ENCODE peak calls at places on chromosome 4, in ten cellular contexts. D is RWPE2, H is mucosa of descending colon, B is K562, S is uterus, Y is heart left ventricle, R is tibial artery, A is heart right ventricle, C is keratinocyte, G is MG63. Q is an unnamed sample.

GRCh38 chr4:115834441-115834840 is 721.0 kb upstream of the NDST4 start:
- DNase-seq in S (no peak), G (no peak), A (no peak), R (no peak), C (no peak), Y (no peak), D (no peak), H (no peak), B (no peak), Q (no peak)

GRCh38 chr4:126799971-126800722 is 832.6 kb upstream of the INTU start:
- DNase-seq in D (no peak), G (no peak), B (no peak), Y (no peak), H (no peak), C (no peak), S (no peak), R (no peak), A (no peak), Q (no peak)

GRCh38 chr4:137635108-137635507 is 102.8 kb upstream of the PCDH18 start:
- DNase-seq in A (no peak), D (no peak), G (no peak), H (no peak), B (no peak), C (no peak), S (no peak), Y (no peak), R (no peak), Q (no peak)

GRCh38 chr4:929970-930625 is 2.0 kb downstream of the GAK start:
- DNase-seq in S (no peak), A (no peak), H (no peak), Y (no peak), D (no peak), R (peak; percentile 34), B (no peak), G (no peak), C (no peak), Q (no peak)

GRCh38 chr4:19532120-19532848 is 719.4 kb upstream of the SLIT2 start:
- DNase-seq in S (no peak), H (no peak), A (no peak), B (no peak), D (no peak), R (no peak), G (no peak), C (no peak), Y (no peak), Q (no peak)

GRCh38 chr4:175457956-175458355 is 354.1 kb downstream of the GPM6A start:
- DNase-seq in B (no peak), H (no peak), S (no peak), G (no peak), C (no peak), Y (no peak), D (no peak), R (no peak), A (no peak), Q (no peak)

GRCh38 chr4:54794033-54794432 is 136.3 kb downstream of the KIT start:
- DNase-seq in Y (no peak), A (no peak), H (no peak), R (no peak), S (no peak), B (no peak), G (no peak), D (no peak), C (no peak), Q (no peak)

GRCh38 chr4:91111556-91111955 is 984.4 kb downstream of the CCSER1 start:
- DNase-seq in H (no peak), Y (no peak), G (no peak), C (no peak), A (no peak), B (no peak), R (no peak), S (no peak), D (no peak), Q (no peak)

GRCh38 chr4:109559625-109559982 is 442 bp upstream of the MCUB start:
- DNase-seq in C (no peak), B (no peak), Y (peak; percentile 26), G (peak; percentile 31), H (peak; percentile 63), D (no peak), S (peak; percentile 38), R (peak; percentile 68), A (peak; percentile 27), Q (peak; percentile 32)

GRCh38 chr4:47342796-47343195 is 120.7 kb downstream of the COMMD8 start:
- DNase-seq in R (no peak), H (no peak), Y (no peak), G (no peak), B (no peak), D (no peak), S (no peak), C (no peak), A (no peak), Q (no peak)

GRCh38 chr4:41866799-41867677 is 68.2 kb upstream of the TMEM33 start:
- DNase-seq in Y (no peak), D (no peak), B (no peak), H (no peak), A (no peak), C (no peak), G (no peak), S (no peak), R (no peak), Q (no peak)

DNA sequence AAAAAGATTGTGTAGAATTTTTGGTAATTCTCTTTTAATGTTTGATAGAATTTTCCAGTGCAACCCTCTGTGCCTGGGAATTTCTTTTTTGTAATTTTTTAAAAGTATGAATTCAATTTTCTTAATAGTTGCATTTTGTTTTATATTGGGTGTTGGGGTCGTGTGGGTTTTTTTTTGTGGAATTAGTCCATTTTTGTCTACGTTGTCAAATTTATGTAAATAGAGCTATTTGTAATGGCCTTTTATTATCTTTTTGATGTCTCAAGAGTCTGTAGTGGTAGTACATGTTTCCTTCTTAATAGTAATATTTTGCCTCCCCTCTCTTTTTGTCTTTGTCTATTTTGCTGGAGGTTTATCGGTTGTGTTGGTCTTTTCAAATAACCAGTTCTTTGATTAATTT is 64.4 kb downstream of the F11 start:
- DNase-seq in C (no peak), R (no peak), S (no peak), D (no peak), H (no peak), B (no peak), G (no peak), A (no peak), Y (no peak), Q (no peak)
- H3K9me3 ChIP-seq in C (no peaks in the 10 kb centered on the region), R (peaks cover 9% of the 10 kb centered on the region), S (no peaks in the 10 kb centered on the region), D (peaks cover 4% of the 10 kb centered on the region), H (peaks cover 14% of the 10 kb centered on the region), B (no peaks in the 10 kb centered on the region), G (no peaks in the 10 kb centered on the region), A (peaks cover 36% of the 10 kb centered on the region), Y (peaks cover 42% of the 10 kb centered on the region), Q (peaks cover 2% of the 10 kb centered on the region)

DNA sequence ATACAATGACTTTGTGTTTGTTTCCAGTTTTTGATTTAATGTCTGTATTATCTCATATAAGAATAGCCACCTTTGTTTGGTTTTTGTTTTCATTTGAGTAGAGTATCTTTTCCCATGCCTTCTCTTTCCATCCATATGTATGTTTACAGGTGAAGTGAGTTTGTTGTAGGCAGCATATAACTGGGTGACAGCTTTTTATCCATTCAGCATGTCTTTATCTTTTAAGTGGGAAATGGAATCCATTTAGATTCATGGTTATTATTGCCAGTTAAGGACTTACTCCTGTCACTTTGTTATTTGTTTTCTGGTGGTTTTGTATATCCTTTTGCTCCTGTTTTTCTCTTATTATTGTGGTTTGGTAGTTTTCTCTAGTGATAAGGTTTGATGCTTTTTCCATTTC is 34.3 kb downstream of the SCLT1 start:
- DNase-seq in R (no peak), D (no peak), H (no peak), Y (no peak), S (no peak), B (no peak), G (no peak), C (no peak), A (no peak), Q (no peak)
- H3K9me3 ChIP-seq in R (peaks cover 72% of the 10 kb centered on the region), D (peaks cover 37% of the 10 kb centered on the region), H (peaks cover 99% of the 10 kb centered on the region), Y (peaks cover 97% of the 10 kb centered on the region), S (peaks cover 80% of the 10 kb centered on the region), B (peaks cover 39% of the 10 kb centered on the region), G (peaks cover 18% of the 10 kb centered on the region), C (peaks cover 6% of the 10 kb centered on the region), A (peaks cover 100% of the 10 kb centered on the region), Q (peaks cover 20% of the 10 kb centered on the region)

GRCh38 chr4:186027405-186027804 is 41.6 kb upstream of the TLR3 start:
- DNase-seq in D (no peak), A (no peak), G (no peak), S (no peak), C (peak; percentile 7), Y (no peak), B (no peak), H (peak; percentile 51), R (no peak), Q (no peak)

GRCh38 chr4:186030795-186031194 is 38.2 kb upstream of the TLR3 start:
- DNase-seq in H (no peak), D (no peak), R (no peak), A (no peak), B (no peak), Y (no peak), S (no peak), C (no peak), G (no peak), Q (no peak)

GRCh38 chr4:186033027-186033426 is 35.9 kb upstream of the TLR3 start:
- DNase-seq in A (no peak), Y (no peak), S (no peak), R (no peak), D (no peak), G (no peak), B (no peak), H (no peak), C (no peak), Q (no peak)

GRCh38 chr4:186032259-186032658 is 36.7 kb upstream of the TLR3 start:
- DNase-seq in C (no peak), A (no peak), H (no peak), S (no peak), Y (no peak), D (no peak), R (no peak), B (no peak), G (no peak), Q (no peak)

DNA sequence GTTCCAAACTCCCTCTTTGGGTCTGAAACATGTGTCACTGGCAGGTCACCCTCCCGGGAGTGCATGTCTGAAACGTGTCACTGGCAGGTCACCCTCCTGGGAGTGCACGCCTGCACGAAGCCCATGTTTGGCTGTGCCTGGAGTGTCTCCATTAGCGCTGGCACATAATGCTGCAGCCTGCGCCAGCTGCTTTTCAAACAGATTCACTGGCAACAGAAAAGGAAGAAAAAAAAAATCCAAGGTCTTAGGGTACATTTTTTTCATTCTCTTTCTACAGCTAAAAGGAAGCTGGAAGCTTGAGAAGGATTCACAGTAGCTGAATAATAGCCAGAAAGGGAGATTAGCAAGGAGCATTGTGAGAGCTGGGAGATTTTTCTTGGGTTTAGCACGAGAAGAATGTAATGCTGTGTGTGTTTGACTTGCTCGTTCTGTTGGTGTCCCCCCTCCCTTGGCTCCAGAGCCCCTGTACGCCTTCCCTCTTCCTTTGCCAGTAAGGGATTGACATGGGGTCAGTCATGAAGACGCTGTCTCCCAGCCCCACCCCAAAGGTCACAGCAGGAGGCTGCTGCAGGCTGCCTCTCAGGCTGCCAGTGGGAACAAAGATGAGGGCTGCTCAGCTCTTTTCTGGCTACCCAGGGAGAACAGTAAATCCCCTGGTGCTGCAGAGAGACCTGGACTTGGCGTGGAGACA is 39.1 kb upstream of the TLR3 start:
- DNase-seq in G (peak; percentile 99), R (peak; percentile 97), S (peak; percentile 64), C (no peak), H (peak; percentile 49), A (peak; percentile 81), B (no peak), D (no peak), Y (peak; percentile 79), Q (no peak)
- H3K9me3 ChIP-seq in G (peaks cover 31% of the 10 kb centered on the region), R (no peaks in the 10 kb centered on the region), S (no peaks in the 10 kb centered on the region), C (peaks cover 3% of the 10 kb centered on the region), H (no peaks in the 10 kb centered on the region), A (peaks cover 4% of the 10 kb centered on the region), B (no peaks in the 10 kb centered on the region), D (no peaks in the 10 kb centered on the region), Y (peaks cover 5% of the 10 kb centered on the region), Q (no peaks in the 10 kb centered on the region)

GRCh38 chr4:11250510-11250909 is 178.2 kb downstream of the HS3ST1 start:
- DNase-seq in A (no peak), D (no peak), H (no peak), G (no peak), Y (no peak), S (no peak), R (no peak), C (no peak), B (no peak), Q (no peak)
- H3K9me3 ChIP-seq in A (peaks cover 10% of the 10 kb centered on the region), D (no peaks in the 10 kb centered on the region), H (no peaks in the 10 kb centered on the region), G (no peaks in the 10 kb centered on the region), Y (peaks cover 16% of the 10 kb centered on the region), S (no peaks in the 10 kb centered on the region), R (no peaks in the 10 kb centered on the region), C (no peaks in the 10 kb centered on the region), B (no peaks in the 10 kb centered on the region), Q (no peaks in the 10 kb centered on the region)